ENCODE peak calls at places on chromosome 1, in five cellular contexts. One of them, this sample, is unnamed.

GRCh38 chr1:59107516-59107915 is 189.4 kb upstream of the FGGY start:
- DNase-seq in NCI-H1417: no peak
- DNase-seq in CD8-positive, alpha-beta memory T cell: no peak
- DNase-seq in stimulated activated CD8-positive, alpha-beta memory T cell treated with anti-CD3 and anti-CD28 coated beads, Interleukin-15, amount 100 ng/mL, for 1 hour: no peak
- DNase-seq in iris pigment epithelial cell: peak; percentile 10
- DNase-seq in this sample: no peak

GRCh38 chr1:41671116-41671755 is 186.8 kb upstream of the EDN2 start:
- DNase-seq in NCI-H1417: no peak
- DNase-seq in CD8-positive, alpha-beta memory T cell: no peak
- DNase-seq in stimulated activated CD8-positive, alpha-beta memory T cell treated with anti-CD3 and anti-CD28 coated beads, Interleukin-15, amount 100 ng/mL, for 1 hour: no peak
- DNase-seq in iris pigment epithelial cell: no peak
- DNase-seq in this sample: no peak

GRCh38 chr1:47809301-47810084 is 187.7 kb downstream of the TRABD2B start:
- DNase-seq in NCI-H1417: no peak
- DNase-seq in CD8-positive, alpha-beta memory T cell: no peak
- DNase-seq in stimulated activated CD8-positive, alpha-beta memory T cell treated with anti-CD3 and anti-CD28 coated beads, Interleukin-15, amount 100 ng/mL, for 1 hour: no peak
- DNase-seq in iris pigment epithelial cell: peak; percentile 27
- DNase-seq in this sample: no peak

GRCh38 chr1:198087831-198088230 is 69.0 kb upstream of the NEK7 start:
- DNase-seq in NCI-H1417: no peak
- DNase-seq in CD8-positive, alpha-beta memory T cell: no peak
- DNase-seq in stimulated activated CD8-positive, alpha-beta memory T cell treated with anti-CD3 and anti-CD28 coated beads, Interleukin-15, amount 100 ng/mL, for 1 hour: no peak
- DNase-seq in iris pigment epithelial cell: no peak
- DNase-seq in this sample: no peak

GRCh38 chr1:224223819-224224714 is 41.0 kb downstream of the DEGS1 start:
- DNase-seq in NCI-H1417: no peak
- DNase-seq in CD8-positive, alpha-beta memory T cell: no peak
- DNase-seq in stimulated activated CD8-positive, alpha-beta memory T cell treated with anti-CD3 and anti-CD28 coated beads, Interleukin-15, amount 100 ng/mL, for 1 hour: no peak
- DNase-seq in iris pigment epithelial cell: peak; percentile 92
- DNase-seq in this sample: no peak

GRCh38 chr1:219189021-219189824 is 15.5 kb downstream of the LYPLAL1 start:
- DNase-seq in NCI-H1417: no peak
- DNase-seq in CD8-positive, alpha-beta memory T cell: no peak
- DNase-seq in stimulated activated CD8-positive, alpha-beta memory T cell treated with anti-CD3 and anti-CD28 coated beads, Interleukin-15, amount 100 ng/mL, for 1 hour: no peak
- DNase-seq in iris pigment epithelial cell: peak; percentile 84
- DNase-seq in this sample: no peak

GRCh38 chr1:43241352-43241953 is 28.3 kb upstream of the TMEM125 start:
- DNase-seq in NCI-H1417: no peak
- DNase-seq in CD8-positive, alpha-beta memory T cell: no peak
- DNase-seq in stimulated activated CD8-positive, alpha-beta memory T cell treated with anti-CD3 and anti-CD28 coated beads, Interleukin-15, amount 100 ng/mL, for 1 hour: no peak
- DNase-seq in iris pigment epithelial cell: peak; percentile 54
- DNase-seq in this sample: no peak

GRCh38 chr1:39132505-39133339 is 71.8 kb upstream of the MACF1 start:
- DNase-seq in NCI-H1417: peak; percentile 36
- DNase-seq in CD8-positive, alpha-beta memory T cell: no peak
- DNase-seq in stimulated activated CD8-positive, alpha-beta memory T cell treated with anti-CD3 and anti-CD28 coated beads, Interleukin-15, amount 100 ng/mL, for 1 hour: no peak
- DNase-seq in iris pigment epithelial cell: no peak
- DNase-seq in this sample: no peak

GRCh38 chr1:246506440-246506784 is 667 bp downstream of the SMYD3 start:
- DNase-seq in NCI-H1417: no peak
- DNase-seq in CD8-positive, alpha-beta memory T cell: no peak
- DNase-seq in stimulated activated CD8-positive, alpha-beta memory T cell treated with anti-CD3 and anti-CD28 coated beads, Interleukin-15, amount 100 ng/mL, for 1 hour: no peak
- DNase-seq in iris pigment epithelial cell: no peak
- DNase-seq in this sample: no peak

GRCh38 chr1:199629624-199630023 is 397.9 kb upstream of the NR5A2 start:
- DNase-seq in NCI-H1417: no peak
- DNase-seq in CD8-positive, alpha-beta memory T cell: no peak
- DNase-seq in stimulated activated CD8-positive, alpha-beta memory T cell treated with anti-CD3 and anti-CD28 coated beads, Interleukin-15, amount 100 ng/mL, for 1 hour: no peak
- DNase-seq in iris pigment epithelial cell: no peak
- DNase-seq in this sample: no peak

This sample was measured in memory B cell.